ENCODE peak calls at places on chromosome 16, in four cellular contexts. S, X, T and I are unnamed samples.

GRCh38 chr16:57748596-57748995 is 13.0 kb downstream of the KATNB1 start:
- DNase-seq in S (no peak), X (peak; percentile 34), T (no peak), I (no peak)

GRCh38 chr16:27973678-27974077 is 89.8 kb downstream of the GSG1L start:
- DNase-seq in S (no peak), X (peak; percentile 4), T (no peak), I (no peak)

GRCh38 chr16:75377971-75378386 is 55.3 kb downstream of the CFDP1 start:
- DNase-seq in S (no peak), X (no peak), T (peak; percentile 97), I (peak; percentile 98)

GRCh38 chr16:24820522-24820921 is 25.2 kb upstream of the SLC5A11 start:
- DNase-seq in S (no peak), X (no peak), T (no peak), I (no peak)

GRCh38 chr16:48366165-48367093 is 18.8 kb downstream of the SIAH1 start:
- DNase-seq in S (no peak), X (peak; percentile 70), T (peak; percentile 66), I (peak; percentile 89)

GRCh38 chr16:67146523-67147357 is 4.1 kb downstream of the B3GNT9 start:
- DNase-seq in S (no peak), X (no peak), T (no peak), I (no peak)

GRCh38 chr16:5187402-5187952 is 89.9 kb upstream of the EEF2KMT start:
- DNase-seq in S (no peak), X (no peak), T (no peak), I (no peak)

GRCh38 chr16:67967183-67967955 is 1.1 kb downstream of the SLC12A4 start:
- DNase-seq in S (no peak), X (no peak), T (no peak), I (no peak)

GRCh38 chr16:66057056-66057455 is 309.4 kb upstream of the CDH5 start:
- DNase-seq in S (no peak), X (no peak), T (no peak), I (no peak)

GRCh38 chr16:24174977-24175376 is 81.2 kb upstream of the CACNG3 start:
- DNase-seq in S (no peak), X (no peak), T (no peak), I (no peak)

GRCh38 chr16:49876716-49877129 is 20.8 kb upstream of the ZNF423 start:
- DNase-seq in S (peak; percentile 72), X (peak; percentile 69), T (no peak), I (no peak)
- H3K4me3 ChIP-seq in S (peak overlapping the region; percentile 64), X (no peak overlapping the region), T (no peak overlapping the region), I (no peak overlapping the region)

DNA sequence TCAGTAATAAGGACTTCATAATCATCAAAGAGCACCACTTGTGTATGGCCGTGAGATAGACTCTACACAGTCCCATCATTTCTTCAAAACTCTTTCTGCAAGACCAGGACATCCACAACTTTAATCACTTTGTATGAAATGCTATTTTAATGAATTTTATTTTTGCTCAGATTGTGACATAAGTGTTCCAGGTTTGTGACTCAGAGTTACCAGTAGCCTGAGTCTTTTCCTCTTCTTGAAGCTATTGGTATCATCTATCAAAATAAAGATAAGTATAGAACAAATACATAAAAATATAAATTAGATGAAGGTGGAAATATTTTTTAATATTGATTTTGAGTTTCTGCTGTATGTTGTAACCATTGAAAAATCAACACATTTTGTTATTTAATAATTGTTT is 16.6 kb upstream of the VWA3A start:
- DNase-seq in S (no peak), X (no peak), T (no peak), I (no peak)
- TF ChIP-seq CTCF in S (no peak), X (no peak), T (no peak), I (no peak)

DNA sequence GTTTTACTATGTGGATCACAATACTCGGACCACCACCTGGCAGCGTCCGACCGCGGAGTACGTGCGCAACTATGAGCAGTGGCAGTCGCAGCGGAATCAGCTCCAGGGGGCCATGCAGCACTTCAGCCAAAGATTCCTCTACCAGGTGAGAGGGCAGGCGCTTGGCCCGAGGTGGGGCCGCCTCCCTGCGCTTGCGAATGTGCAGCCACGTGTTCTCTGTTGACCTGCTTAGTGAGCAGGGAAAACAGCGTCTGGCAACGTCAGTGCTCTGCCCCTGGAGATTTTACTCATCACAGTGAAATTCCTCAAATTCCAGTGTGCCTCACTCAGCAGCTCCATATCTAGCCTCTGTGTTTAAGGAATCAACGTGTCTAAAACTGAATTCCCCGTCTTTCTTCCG is 33.4 kb upstream of the CLEC18A start:
- DNase-seq in S (no peak), X (peak; percentile 90), T (peak; percentile 92), I (peak; percentile 92)
- H3K4me3 ChIP-seq in S (no peak overlapping the region), X (peak overlapping the region; percentile 18), T (no peak overlapping the region), I (peak overlapping the region; percentile 15)

DNA sequence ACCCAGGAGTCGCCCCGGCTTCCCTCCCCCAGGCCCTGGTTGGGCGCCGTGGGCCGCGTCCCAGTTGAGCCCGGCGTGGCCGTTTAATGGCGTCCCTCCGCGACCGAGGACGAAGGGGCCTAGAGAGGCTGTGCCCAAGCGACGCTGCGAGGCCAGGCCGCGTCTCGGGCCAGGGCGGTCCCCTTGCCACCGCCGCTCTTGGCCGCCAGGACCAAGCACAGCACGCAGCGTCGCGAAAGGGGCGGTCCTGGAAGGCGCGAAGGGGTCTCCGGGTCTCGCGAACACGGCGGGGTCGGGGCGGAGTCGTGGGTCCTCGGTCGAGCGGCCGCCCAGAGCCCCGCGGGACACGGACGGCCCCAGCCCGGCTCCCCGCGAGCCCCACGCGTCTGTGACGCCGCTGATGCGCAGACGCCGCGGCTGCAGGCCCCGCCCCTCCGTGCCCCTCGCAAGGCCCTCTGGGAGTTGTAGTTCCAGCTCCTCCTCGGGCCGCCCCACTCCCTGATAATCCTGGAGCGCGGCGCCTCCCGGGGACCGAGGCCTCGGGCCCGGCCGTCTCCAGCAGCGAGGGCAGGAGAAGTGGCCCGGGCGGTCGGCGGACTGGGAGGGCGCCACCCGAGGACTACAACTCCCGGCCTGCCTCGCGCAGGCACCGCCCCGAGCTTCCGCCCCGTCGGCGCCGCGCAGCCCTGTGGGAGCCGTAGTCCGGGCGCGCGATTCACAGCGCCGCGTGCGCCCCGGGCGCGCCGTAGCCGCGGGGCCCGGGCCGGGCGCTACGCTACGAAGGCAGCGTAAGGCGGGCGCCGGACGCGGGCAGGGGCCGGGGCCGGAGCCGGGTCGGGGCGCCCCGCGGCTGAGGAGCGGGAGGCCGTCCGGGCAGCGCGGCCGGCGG is at the start of gene CAPN15:
- DNase-seq in S (peak; percentile 87), X (peak; percentile 92), T (peak; percentile 37), I (peak; percentile 44)
- TF ChIP-seq CTCF in S (peak; percentile 43), X (peak; percentile 23), T (peak; percentile 4), I (peak; percentile 3)

GRCh38 chr16:89355036-89355435 is 135.3 kb downstream of the ANKRD11 start:
- DNase-seq in S (no peak), X (no peak), T (no peak), I (no peak)
- H3K4me3 ChIP-seq in S (no peak overlapping the region), X (no peak overlapping the region), T (no peak overlapping the region), I (no peak overlapping the region)

GRCh38 chr16:80611930-80612327 is 71.1 kb downstream of the DYNLRB2 start:
- DNase-seq in S (no peak), X (no peak), T (no peak), I (no peak)

GRCh38 chr16:80616362-80616761 is 75.6 kb downstream of the DYNLRB2 start:
- DNase-seq in S (no peak), X (no peak), T (no peak), I (no peak)

GRCh38 chr16:80612461-80613017 is 71.7 kb downstream of the DYNLRB2 start:
- DNase-seq in S (no peak), X (no peak), T (no peak), I (no peak)

GRCh38 chr16:80615751-80616150 is 75.0 kb downstream of the DYNLRB2 start:
- DNase-seq in S (no peak), X (no peak), T (no peak), I (no peak)

DNA sequence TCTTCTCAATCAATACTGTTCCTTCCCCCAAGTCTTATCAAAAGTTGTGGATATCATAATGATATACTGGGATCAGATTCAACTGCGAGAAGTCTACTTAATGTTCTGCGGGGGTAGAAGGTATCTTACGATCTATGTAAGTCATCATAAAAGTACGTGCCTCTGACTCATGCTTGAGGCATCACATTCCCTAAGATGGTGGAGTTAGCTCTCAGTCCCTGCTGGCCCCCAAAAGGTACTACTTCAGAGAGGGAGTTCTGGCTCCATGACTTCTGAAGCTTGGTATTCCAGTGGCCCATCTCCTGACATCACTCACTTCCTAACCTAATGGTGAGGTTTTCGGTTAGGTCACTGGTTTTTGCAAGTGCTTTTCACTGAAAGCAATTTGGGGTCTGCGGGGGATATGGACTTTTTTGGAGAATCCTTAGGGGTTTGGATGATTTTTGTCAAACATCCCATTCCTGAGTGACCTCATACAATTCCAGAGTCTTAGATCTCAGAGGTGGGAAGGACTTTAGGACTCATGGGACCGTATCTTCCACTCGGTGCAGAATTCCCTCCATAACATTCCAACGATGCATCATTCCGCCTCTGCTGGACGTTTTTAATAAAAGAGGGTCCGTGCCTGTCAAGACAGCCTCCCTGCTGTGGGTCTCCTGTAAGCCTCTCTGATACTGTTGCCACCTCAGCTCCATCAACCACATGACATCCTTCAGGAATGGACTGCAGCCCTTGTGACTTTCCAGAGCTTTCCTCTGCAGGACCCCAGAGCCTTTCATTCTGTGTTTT is 74.3 kb downstream of the DYNLRB2 start:
- DNase-seq in S (no peak), X (no peak), T (peak; percentile 49), I (peak; percentile 1)
- TF ChIP-seq CTCF in S (no peak), X (no peak), T (peak; percentile 9), I (no peak)